ENCODE peak calls at places on chromosomes 5 and 9, in eight cellular contexts. K, J, H, X, C, V, L and T are unnamed samples.

GRCh38 chr5:16735092-16735970 is 118.5 kb upstream of the RETREG1 start:
- DNase-seq in H (no peak), X (no peak), L (no peak), J (no peak), K (no peak), V (peak; percentile 30), C (peak; percentile 76), T (no peak)

GRCh38 chr5:139925163-139925562 is 117.9 kb downstream of the NRG2 start:
- DNase-seq in C (no peak), L (no peak), J (no peak), V (no peak), X (no peak), K (no peak), H (no peak), T (no peak)

GRCh38 chr5:129112295-129112694 is 17.7 kb downstream of the ISOC1 start:
- DNase-seq in V (no peak), L (no peak), K (no peak), J (no peak), H (no peak), C (no peak), X (no peak), T (no peak)

GRCh38 chr5:115179959-115180709 is 10.4 kb upstream of the TRIM36 start:
- DNase-seq in C (peak; percentile 63), V (peak; percentile 20), L (no peak), X (peak; percentile 28), K (no peak), H (no peak), J (peak; percentile 33), T (no peak)

GRCh38 chr5:165055476-165055875 is 1550.1 kb downstream of the MAT2B start:
- DNase-seq in H (no peak), J (no peak), L (no peak), X (no peak), C (no peak), K (peak; percentile 14), V (no peak), T (no peak)

GRCh38 chr5:57175586-57175985 is 1.7 kb downstream of the GPBP1 start:
- DNase-seq in X (peak; percentile 74), H (no peak), J (no peak), V (peak; percentile 29), L (peak; percentile 36), C (no peak), K (peak; percentile 46), T (no peak)

GRCh38 chr5:151632524-151632923 is 41.4 kb upstream of the FAT2 start:
- DNase-seq in H (no peak), J (no peak), K (peak; percentile 94), C (no peak), V (peak; percentile 33), L (no peak), X (no peak), T (no peak)

GRCh38 chr9:123064662-123065061 is 31.2 kb downstream of the GPR21 start:
- DNase-seq in C (no peak), V (no peak), H (no peak), X (no peak), J (peak; percentile 62), K (no peak), L (no peak), T (no peak)

GRCh38 chr9:110452227-110452801 is 114.7 kb upstream of the TXNDC8 start:
- DNase-seq in K (peak; percentile 43), V (peak; percentile 21), L (no peak), H (no peak), J (peak; percentile 28), X (peak; percentile 6), C (peak; percentile 2), T (no peak)

GRCh38 chr5:175047048-175047447 is 322.7 kb downstream of the MSX2 start:
- DNase-seq in V (no peak), X (no peak), C (no peak), J (no peak), L (no peak), H (no peak), K (peak; percentile 9), T (no peak)